ENCODE peak calls at places on chromosomes 13 and 19, in six cellular contexts. B is glutamatergic neuron; Q is C1 segment of cervical spinal cord; H is astrocyte of the spinal cord; O is CD4-positive, alpha-beta T cell; A is AG04449. E is an unnamed sample.

GRCh38 chr13:52695856-52696255 is 43.2 kb downstream of the SUGT1 start:
- DNase-seq in B (no peak), Q (no peak), H (peak), O (no peak), A (peak), E (no peak)

GRCh38 chr19:15469513-15470297 is 5.4 kb upstream of the RASAL3 start:
- DNase-seq in B (no peak), Q (no peak), H (no peak), O (peak), A (no peak), E (no peak)

GRCh38 chr13:99892189-99892588 is 79.4 kb downstream of the ZIC5 start:
- DNase-seq in B (no peak), Q (no peak), H (no peak), O (no peak), A (no peak), E (no peak)

GRCh38 chr13:93620366-93620765 is 393.8 kb downstream of the GPC6 start:
- DNase-seq in B (no peak), Q (no peak), H (peak), O (no peak), A (no peak), E (no peak)

GRCh38 chr19:8826371-8826770 is 5.7 kb downstream of the ZNF558 start:
- DNase-seq in B (no peak), Q (no peak), H (no peak), O (no peak), A (no peak), E (no peak)

GRCh38 chr19:9913237-9914000 is 22.9 kb downstream of the OLFM2 start:
- DNase-seq in B (peak), Q (no peak), H (no peak), O (no peak), A (no peak), E (no peak)

GRCh38 chr13:33537691-33538090 is 252.1 kb upstream of the STARD13 start:
- DNase-seq in B (no peak), Q (no peak), H (no peak), O (no peak), A (no peak), E (no peak)

GRCh38 chr13:77760893-77761292 is 63.4 kb downstream of the SLAIN1 start:
- DNase-seq in B (no peak), Q (no peak), H (no peak), O (no peak), A (no peak), E (no peak)

GRCh38 chr13:51324714-51325440 is 14.6 kb upstream of the SERPINE3 start:
- DNase-seq in B (no peak), Q (no peak), H (no peak), O (no peak), A (no peak), E (no peak)

GRCh38 chr19:1256646-1257474 is 8.5 kb downstream of the MIDN start:
- DNase-seq in B (no peak), Q (no peak), H (no peak), O (no peak), A (no peak), E (no peak)

GRCh38 chr13:80059789-80060188 is 281.1 kb downstream of the SPRY2 start:
- DNase-seq in B (no peak), Q (no peak), H (no peak), O (no peak), A (no peak), E (no peak)

GRCh38 chr13:91574756-91575155 is 176.3 kb downstream of the GPC5 start:
- DNase-seq in B (no peak), Q (no peak), H (peak), O (no peak), A (no peak), E (no peak)

GRCh38 chr13:97386832-97387486 is 47.0 kb upstream of the RAP2A start:
- DNase-seq in B (no peak), Q (no peak), H (no peak), O (no peak), A (no peak), E (no peak)

GRCh38 chr13:106555631-106556328 is 12.2 kb downstream of the ARGLU1 start:
- DNase-seq in B (no peak), Q (no peak), H (peak), O (no peak), A (no peak), E (no peak)

E was measured in COLO829.